ENCODE peak calls at places on chromosomes 1 and 21, in seven cellular contexts. One of them, this sample, is unnamed.

GRCh38 chr1:156726549-156727226 is 1.6 kb upstream of the METTL25B start:
- DNase-seq in endodermal cell: peak
- DNase-seq in A549: peak
- DNase-seq in GM06990: peak
- DNase-seq in esophagus muscularis mucosa: no peak
- DNase-seq in astrocyte: peak
- DNase-seq in progenitor cell of endocrine pancreas: no peak
- DNase-seq in this sample: no peak

GRCh38 chr1:48977273-48977672 is 200.6 kb upstream of the BEND5 start:
- DNase-seq in endodermal cell: no peak
- DNase-seq in A549: no peak
- DNase-seq in GM06990: no peak
- DNase-seq in esophagus muscularis mucosa: no peak
- DNase-seq in astrocyte: no peak
- DNase-seq in progenitor cell of endocrine pancreas: no peak
- DNase-seq in this sample: no peak

GRCh38 chr21:45325206-45326168 is 37.8 kb upstream of the POFUT2 start:
- DNase-seq in endodermal cell: peak
- DNase-seq in A549: no peak
- DNase-seq in GM06990: peak
- DNase-seq in esophagus muscularis mucosa: no peak
- DNase-seq in astrocyte: no peak
- DNase-seq in progenitor cell of endocrine pancreas: no peak
- DNase-seq in this sample: no peak

GRCh38 chr21:44425895-44426662 is 29.2 kb upstream of the LRRC3 start:
- DNase-seq in endodermal cell: peak
- DNase-seq in A549: no peak
- DNase-seq in GM06990: no peak
- DNase-seq in esophagus muscularis mucosa: no peak
- DNase-seq in astrocyte: no peak
- DNase-seq in progenitor cell of endocrine pancreas: no peak
- DNase-seq in this sample: peak

GRCh38 chr1:52281518-52281917 is 84.5 kb downstream of the CC2D1B start:
- DNase-seq in endodermal cell: no peak
- DNase-seq in A549: no peak
- DNase-seq in GM06990: no peak
- DNase-seq in esophagus muscularis mucosa: no peak
- DNase-seq in astrocyte: peak
- DNase-seq in progenitor cell of endocrine pancreas: no peak
- DNase-seq in this sample: no peak

GRCh38 chr1:55374801-55375616 is 159.8 kb upstream of the USP24 start:
- DNase-seq in endodermal cell: no peak
- DNase-seq in A549: no peak
- DNase-seq in GM06990: no peak
- DNase-seq in esophagus muscularis mucosa: peak
- DNase-seq in astrocyte: no peak
- DNase-seq in progenitor cell of endocrine pancreas: no peak
- DNase-seq in this sample: no peak

GRCh38 chr1:41539999-41540398 is 55.5 kb upstream of the EDN2 start:
- DNase-seq in endodermal cell: no peak
- DNase-seq in A549: no peak
- DNase-seq in GM06990: no peak
- DNase-seq in esophagus muscularis mucosa: no peak
- DNase-seq in astrocyte: no peak
- DNase-seq in progenitor cell of endocrine pancreas: no peak
- DNase-seq in this sample: no peak

GRCh38 chr1:66271216-66271903 is 262.6 kb upstream of the SGIP1 start:
- DNase-seq in endodermal cell: peak
- DNase-seq in A549: peak
- DNase-seq in GM06990: no peak
- DNase-seq in esophagus muscularis mucosa: peak
- DNase-seq in astrocyte: peak
- DNase-seq in progenitor cell of endocrine pancreas: no peak
- DNase-seq in this sample: peak

GRCh38 chr1:8910331-8910730 is 31.8 kb upstream of the ENO1 start:
- DNase-seq in endodermal cell: peak
- DNase-seq in A549: peak
- DNase-seq in GM06990: no peak
- DNase-seq in esophagus muscularis mucosa: no peak
- DNase-seq in astrocyte: no peak
- DNase-seq in progenitor cell of endocrine pancreas: no peak
- DNase-seq in this sample: no peak

GRCh38 chr1:230851291-230851691 is 17.0 kb downstream of the C1orf198 start:
- DNase-seq in endodermal cell: peak
- DNase-seq in A549: no peak
- DNase-seq in GM06990: no peak
- DNase-seq in esophagus muscularis mucosa: no peak
- DNase-seq in astrocyte: peak
- DNase-seq in progenitor cell of endocrine pancreas: no peak
- DNase-seq in this sample: peak

GRCh38 chr1:235878082-235878781 is 11.5 kb upstream of the LYST start:
- DNase-seq in endodermal cell: no peak
- DNase-seq in A549: no peak
- DNase-seq in GM06990: no peak
- DNase-seq in esophagus muscularis mucosa: no peak
- DNase-seq in astrocyte: no peak
- DNase-seq in progenitor cell of endocrine pancreas: no peak
- DNase-seq in this sample: no peak

GRCh38 chr1:17582124-17582768 is 42.7 kb downstream of the ARHGEF10L start:
- DNase-seq in endodermal cell: no peak
- DNase-seq in A549: no peak
- DNase-seq in GM06990: no peak
- DNase-seq in esophagus muscularis mucosa: no peak
- DNase-seq in astrocyte: no peak
- DNase-seq in progenitor cell of endocrine pancreas: no peak
- DNase-seq in this sample: no peak

GRCh38 chr1:30317921-30318320 is 405.5 kb downstream of the MATN1 start:
- DNase-seq in endodermal cell: no peak
- DNase-seq in A549: no peak
- DNase-seq in GM06990: no peak
- DNase-seq in esophagus muscularis mucosa: no peak
- DNase-seq in astrocyte: no peak
- DNase-seq in progenitor cell of endocrine pancreas: no peak
- DNase-seq in this sample: no peak

GRCh38 chr1:113812661-113813135 is 422 bp upstream of the RSBN1 start:
- DNase-seq in endodermal cell: no peak
- DNase-seq in A549: no peak
- DNase-seq in GM06990: no peak
- DNase-seq in esophagus muscularis mucosa: no peak
- DNase-seq in astrocyte: no peak
- DNase-seq in progenitor cell of endocrine pancreas: no peak
- DNase-seq in this sample: no peak

GRCh38 chr1:1941211-1941841 is 22.2 kb upstream of the TMEM52 start:
- DNase-seq in endodermal cell: no peak
- DNase-seq in A549: no peak
- DNase-seq in GM06990: no peak
- DNase-seq in esophagus muscularis mucosa: no peak
- DNase-seq in astrocyte: no peak
- DNase-seq in progenitor cell of endocrine pancreas: no peak
- DNase-seq in this sample: no peak

GRCh38 chr1:226891846-226892533 is 21.6 kb downstream of the PSEN2 start:
- DNase-seq in endodermal cell: no peak
- DNase-seq in A549: no peak
- DNase-seq in GM06990: no peak
- DNase-seq in esophagus muscularis mucosa: no peak
- DNase-seq in astrocyte: no peak
- DNase-seq in progenitor cell of endocrine pancreas: no peak
- DNase-seq in this sample: no peak

GRCh38 chr1:25694167-25694566 is 77.6 kb downstream of the MAN1C1 start:
- DNase-seq in endodermal cell: no peak
- DNase-seq in A549: no peak
- DNase-seq in GM06990: no peak
- DNase-seq in esophagus muscularis mucosa: no peak
- DNase-seq in astrocyte: peak
- DNase-seq in progenitor cell of endocrine pancreas: no peak
- DNase-seq in this sample: no peak

GRCh38 chr1:9909222-9910046 is 635 bp downstream of the CTNNBIP1 start:
- DNase-seq in endodermal cell: peak
- DNase-seq in A549: no peak
- DNase-seq in GM06990: peak
- DNase-seq in esophagus muscularis mucosa: no peak
- DNase-seq in astrocyte: no peak
- DNase-seq in progenitor cell of endocrine pancreas: peak
- DNase-seq in this sample: no peak

GRCh38 chr21:39314155-39315027 is 959 bp upstream of the BRWD1 start:
- DNase-seq in endodermal cell: peak
- DNase-seq in A549: peak
- DNase-seq in GM06990: no peak
- DNase-seq in esophagus muscularis mucosa: no peak
- DNase-seq in astrocyte: peak
- DNase-seq in progenitor cell of endocrine pancreas: peak
- DNase-seq in this sample: no peak

GRCh38 chr1:15384301-15384901 is 25.3 kb upstream of the EFHD2 start:
- DNase-seq in endodermal cell: peak
- DNase-seq in A549: no peak
- DNase-seq in GM06990: peak
- DNase-seq in esophagus muscularis mucosa: no peak
- DNase-seq in astrocyte: peak
- DNase-seq in progenitor cell of endocrine pancreas: no peak
- DNase-seq in this sample: no peak

GRCh38 chr1:234925440-234926251 is 203.0 kb downstream of the TOMM20 start:
- DNase-seq in endodermal cell: peak
- DNase-seq in A549: peak
- DNase-seq in GM06990: no peak
- DNase-seq in esophagus muscularis mucosa: no peak
- DNase-seq in astrocyte: peak
- DNase-seq in progenitor cell of endocrine pancreas: no peak
- DNase-seq in this sample: no peak

GRCh38 chr1:56301791-56302190 is 277.6 kb downstream of the PLPP3 start:
- DNase-seq in endodermal cell: no peak
- DNase-seq in A549: peak
- DNase-seq in GM06990: no peak
- DNase-seq in esophagus muscularis mucosa: no peak
- DNase-seq in astrocyte: peak
- DNase-seq in progenitor cell of endocrine pancreas: no peak
- DNase-seq in this sample: no peak

GRCh38 chr1:64199154-64199553 is 4.3 kb upstream of the UBE2U start:
- DNase-seq in endodermal cell: no peak
- DNase-seq in A549: no peak
- DNase-seq in GM06990: no peak
- DNase-seq in esophagus muscularis mucosa: no peak
- DNase-seq in astrocyte: no peak
- DNase-seq in progenitor cell of endocrine pancreas: no peak
- DNase-seq in this sample: no peak

DNA sequence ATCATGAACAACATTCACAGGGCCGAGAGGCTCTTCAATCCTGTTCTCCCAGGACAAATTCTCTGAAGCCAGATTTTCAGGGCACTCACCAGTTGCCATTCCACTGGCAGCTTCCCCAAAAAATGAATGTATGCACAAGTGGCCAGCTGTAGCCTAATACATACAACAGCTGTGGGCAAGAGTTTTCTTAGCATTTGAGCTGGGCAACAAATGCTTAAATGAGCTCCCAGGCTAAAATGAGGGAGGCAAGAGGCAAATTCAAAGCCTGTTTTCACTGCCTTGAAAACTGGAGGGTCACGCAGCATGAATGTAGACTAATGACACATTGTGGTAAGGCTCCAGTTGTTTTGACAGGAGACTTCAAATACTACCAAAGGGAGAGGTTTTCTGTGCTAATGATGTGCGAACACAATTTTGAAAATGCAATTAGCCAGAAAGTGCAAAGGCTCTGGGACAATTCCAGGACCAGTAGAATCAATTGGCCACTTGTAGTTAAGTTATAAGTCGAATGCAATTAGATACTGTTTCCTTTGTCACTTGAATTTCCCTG is 88.1 kb downstream of the TIAM1 start:
- DNase-seq in endodermal cell: no peak
- DNase-seq in A549: no peak
- DNase-seq in GM06990: no peak
- DNase-seq in esophagus muscularis mucosa: no peak
- DNase-seq in astrocyte: no peak
- DNase-seq in progenitor cell of endocrine pancreas: no peak
- DNase-seq in this sample: no peak
- TF ChIP-seq CTCF in endodermal cell: no peak
- TF ChIP-seq CTCF in A549: no peak
- TF ChIP-seq CTCF in GM06990: no peak
- TF ChIP-seq CTCF in esophagus muscularis mucosa: no peak
- TF ChIP-seq CTCF in astrocyte: no peak
- TF ChIP-seq CTCF in progenitor cell of endocrine pancreas: no peak
- TF ChIP-seq CTCF in this sample: no peak

DNA sequence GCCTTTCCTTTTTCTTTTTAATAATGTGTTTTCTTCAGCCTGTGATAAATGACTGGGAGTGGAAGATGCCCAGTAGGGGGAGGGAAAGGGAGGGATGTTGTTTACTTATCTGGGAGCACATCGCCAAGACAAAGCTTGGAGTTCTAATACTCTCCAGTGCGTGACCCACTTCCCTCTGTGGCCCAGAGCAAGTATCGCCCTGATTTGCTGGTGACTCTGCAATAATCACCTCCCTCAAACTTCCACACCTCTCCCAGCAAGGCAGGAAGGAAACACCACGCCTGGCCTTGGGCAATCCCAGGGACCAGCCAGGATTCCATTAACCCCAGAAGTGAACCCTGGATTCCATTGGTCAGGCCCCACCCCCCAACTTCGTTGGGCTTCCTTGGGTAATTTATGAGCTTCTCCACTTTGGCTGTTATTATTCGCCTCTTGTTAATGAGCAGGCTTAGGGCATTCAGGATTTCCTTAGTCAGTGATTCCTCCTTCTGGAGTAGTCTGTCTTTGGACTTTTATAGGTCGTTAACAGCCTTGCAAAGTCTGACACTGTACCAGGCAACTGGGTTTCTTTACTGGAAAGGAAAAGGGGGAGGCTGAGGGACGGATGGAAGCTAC is 24.3 kb upstream of the GRHL3 start:
- DNase-seq in endodermal cell: peak
- DNase-seq in A549: peak
- DNase-seq in GM06990: no peak
- DNase-seq in esophagus muscularis mucosa: no peak
- DNase-seq in astrocyte: peak
- DNase-seq in progenitor cell of endocrine pancreas: no peak
- DNase-seq in this sample: no peak
- TF ChIP-seq CTCF in endodermal cell: peak
- TF ChIP-seq CTCF in A549: no peak
- TF ChIP-seq CTCF in GM06990: no peak
- TF ChIP-seq CTCF in esophagus muscularis mucosa: no peak
- TF ChIP-seq CTCF in astrocyte: no peak
- TF ChIP-seq CTCF in progenitor cell of endocrine pancreas: no peak
- TF ChIP-seq CTCF in this sample: no peak

GRCh38 chr1:54125671-54126070 is 27.1 kb downstream of the CDCP2 start:
- DNase-seq in endodermal cell: peak
- DNase-seq in A549: peak
- DNase-seq in GM06990: no peak
- DNase-seq in esophagus muscularis mucosa: no peak
- DNase-seq in astrocyte: no peak
- DNase-seq in progenitor cell of endocrine pancreas: no peak
- DNase-seq in this sample: no peak
- TF ChIP-seq CTCF in endodermal cell: peak
- TF ChIP-seq CTCF in A549: no peak
- TF ChIP-seq CTCF in GM06990: no peak
- TF ChIP-seq CTCF in esophagus muscularis mucosa: peak
- TF ChIP-seq CTCF in astrocyte: no peak
- TF ChIP-seq CTCF in progenitor cell of endocrine pancreas: no peak
- TF ChIP-seq CTCF in this sample: peak

DNA sequence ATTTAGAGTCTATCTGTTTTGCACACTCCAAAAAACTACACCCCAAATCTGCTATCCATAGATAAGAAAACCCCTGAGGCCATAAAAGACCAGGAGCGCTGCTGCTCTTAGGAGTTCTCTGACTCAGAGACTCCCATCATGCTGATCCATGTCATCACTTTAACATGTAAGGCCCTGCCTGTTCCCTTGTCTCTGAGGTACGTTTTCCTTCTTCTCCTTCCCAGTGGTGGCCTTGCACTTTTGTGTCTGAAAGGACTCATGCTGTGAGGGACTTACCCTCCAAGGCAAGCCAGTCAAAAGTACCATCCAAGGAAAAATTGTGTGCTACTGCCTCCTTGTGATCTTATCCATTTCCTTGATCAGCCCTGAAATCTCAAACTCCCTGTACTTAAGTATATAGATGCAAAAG is 427.4 kb upstream of the NCAM2 start:
- DNase-seq in endodermal cell: peak
- DNase-seq in A549: no peak
- DNase-seq in GM06990: no peak
- DNase-seq in esophagus muscularis mucosa: no peak
- DNase-seq in astrocyte: no peak
- DNase-seq in progenitor cell of endocrine pancreas: no peak
- DNase-seq in this sample: no peak
- TF ChIP-seq CTCF in endodermal cell: peak
- TF ChIP-seq CTCF in A549: no peak
- TF ChIP-seq CTCF in GM06990: no peak
- TF ChIP-seq CTCF in esophagus muscularis mucosa: no peak
- TF ChIP-seq CTCF in astrocyte: no peak
- TF ChIP-seq CTCF in progenitor cell of endocrine pancreas: no peak
- TF ChIP-seq CTCF in this sample: peak

This sample was measured in osteocyte.